ENCODE peak calls at places on chromosomes 3 and 15, in four cellular contexts. X is AG04450; N is right cardiac atrium; D is naive thymus-derived CD4-positive, alpha-beta T cell. H is an unnamed sample.

GRCh38 chr15:45612790-45613415 is 21.9 kb upstream of the SQOR start:
- DNase-seq in X (no peak), N (no peak), D (no peak), H (no peak)

GRCh38 chr3:177317247-177317646 is 120.0 kb upstream of the TBL1XR1 start:
- DNase-seq in X (no peak), N (no peak), D (no peak), H (no peak)

GRCh38 chr3:109098245-109098644 is 19.7 kb downstream of the MORC1 start:
- DNase-seq in X (no peak), N (no peak), D (no peak), H (no peak)

GRCh38 chr15:45457641-45458539 is 64.7 kb downstream of the SLC30A4 start:
- DNase-seq in X (peak; percentile 63), N (peak; percentile 75), D (peak; percentile 70), H (no peak)

GRCh38 chr3:169509359-169509758 is 154.2 kb downstream of the MECOM start:
- DNase-seq in X (no peak), N (no peak), D (no peak), H (no peak)

GRCh38 chr15:38050988-38051387 is 116.5 kb downstream of the TMCO5A start:
- DNase-seq in X (no peak), N (no peak), D (no peak), H (no peak)

GRCh38 chr15:70327328-70328136 is 229.8 kb upstream of the TLE3 start:
- DNase-seq in X (no peak), N (no peak), D (no peak), H (no peak)

GRCh38 chr3:61562042-61562809 is 855 bp downstream of the PTPRG start:
- DNase-seq in X (no peak), N (peak; percentile 74), D (peak; percentile 27), H (peak; percentile 31)

GRCh38 chr3:50652709-50653108 is 22.0 kb upstream of the DOCK3 start:
- DNase-seq in X (no peak), N (peak; percentile 61), D (peak; percentile 58), H (peak; percentile 49)

GRCh38 chr15:94324835-94325767 is 93.7 kb downstream of the MCTP2 start:
- DNase-seq in X (no peak), N (no peak), D (no peak), H (no peak)

GRCh38 chr3:143479727-143480126 is 360.2 kb downstream of the CHST2 start:
- DNase-seq in X (no peak), N (no peak), D (no peak), H (no peak)

GRCh38 chr3:5005367-5005766 is 26.1 kb downstream of the BHLHE40 start:
- DNase-seq in X (no peak), N (no peak), D (no peak), H (no peak)

GRCh38 chr3:9229325-9229724 is 20.1 kb downstream of the SRGAP3 start:
- DNase-seq in X (no peak), N (no peak), D (no peak), H (no peak)

GRCh38 chr15:60390231-60390630 is 7.6 kb downstream of the ANXA2 start:
- DNase-seq in X (no peak), N (no peak), D (no peak), H (no peak)

GRCh38 chr3:154970796-154971195 is 109.3 kb upstream of the MME start:
- DNase-seq in X (peak; percentile 76), N (no peak), D (no peak), H (no peak)

GRCh38 chr3:71341721-71342120 is 241.8 kb downstream of the FOXP1 start:
- DNase-seq in X (peak; percentile 47), N (no peak), D (no peak), H (no peak)

GRCh38 chr3:135034291-135034768 is 239.3 kb downstream of the EPHB1 start:
- DNase-seq in X (no peak), N (no peak), D (no peak), H (no peak)

GRCh38 chr15:63276342-63277043 is 912 bp upstream of the APH1B start:
- DNase-seq in X (no peak), N (no peak), D (no peak), H (no peak)

GRCh38 chr3:49422379-49423248 is at the start of gene AMT:
- DNase-seq in X (no peak), N (peak; percentile 87), D (no peak), H (peak; percentile 65)

GRCh38 chr3:177885063-177885462 is 651.2 kb upstream of the KCNMB2 start:
- DNase-seq in X (no peak), N (no peak), D (no peak), H (no peak)

GRCh38 chr3:150158974-150159625 is 188.4 kb upstream of the PFN2 start:
- DNase-seq in X (no peak), N (no peak), D (no peak), H (no peak)

GRCh38 chr3:193730976-193731375 is 138.0 kb downstream of the OPA1 start:
- DNase-seq in X (no peak), N (no peak), D (no peak), H (no peak)

GRCh38 chr3:187929115-187929828 is 184.0 kb upstream of the BCL6 start:
- DNase-seq in X (no peak), N (no peak), D (peak; percentile 46), H (no peak)

GRCh38 chr3:45597166-45597565 is 2.6 kb downstream of the LIMD1 start:
- DNase-seq in X (no peak), N (peak; percentile 68), D (peak; percentile 36), H (no peak)

GRCh38 chr15:101210466-101210865 is 41.4 kb downstream of the CHSY1 start:
- DNase-seq in X (no peak), N (no peak), D (no peak), H (no peak)

GRCh38 chr3:43764471-43764870 is 73.7 kb downstream of the ABHD5 start:
- DNase-seq in X (no peak), N (no peak), D (no peak), H (no peak)

GRCh38 chr3:42092006-42092405 is 849 bp downstream of the TRAK1 start:
- DNase-seq in X (no peak), N (no peak), D (no peak), H (no peak)

GRCh38 chr3:42094992-42095391 is 3.8 kb downstream of the TRAK1 start:
- DNase-seq in X (no peak), N (no peak), D (no peak), H (no peak)

GRCh38 chr3:42088803-42089520 is 2.2 kb upstream of the TRAK1 start:
- DNase-seq in X (no peak), N (no peak), D (no peak), H (no peak)

GRCh38 chr3:42094128-42094527 is 3.0 kb downstream of the TRAK1 start:
- DNase-seq in X (no peak), N (no peak), D (no peak), H (no peak)

GRCh38 chr3:42090973-42091731 is at the start of gene TRAK1:
- DNase-seq in X (no peak), N (peak; percentile 78), D (no peak), H (peak; percentile 44)
- H3K4me3 ChIP-seq in X (no peak within 1 kb of the TSS), N (peak within 1 kb of the TSS; percentile 25), D (no peak within 1 kb of the TSS), H (peak within 1 kb of the TSS; percentile 56)

DNA sequence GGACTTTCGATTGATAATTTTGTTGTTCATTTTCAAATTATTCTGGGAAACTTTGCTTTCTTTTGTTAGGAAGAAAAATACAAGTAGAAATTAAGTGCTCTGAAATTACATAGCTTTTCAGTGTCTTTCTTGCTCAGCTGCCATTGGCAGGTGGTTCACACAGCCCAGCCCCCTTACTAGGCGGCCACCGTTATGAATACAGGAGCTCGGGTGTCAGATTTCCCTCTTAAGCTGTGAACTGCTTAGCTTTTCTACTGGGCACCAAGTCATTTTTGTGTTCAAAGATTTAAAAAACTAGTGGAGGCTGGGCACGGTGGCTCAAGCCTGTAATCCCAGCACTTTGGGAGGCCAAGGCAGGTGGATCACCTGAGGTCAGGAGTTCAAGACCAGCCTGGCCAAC is 55.2 kb downstream of the HMG20A start:
- DNase-seq in X (no peak), N (no peak), D (no peak), H (no peak)
- H3K27ac ChIP-seq in X (no peak overlapping the region), N (no peak overlapping the region), D (no peak overlapping the region), H (peak overlapping the region; percentile 82)

DNA sequence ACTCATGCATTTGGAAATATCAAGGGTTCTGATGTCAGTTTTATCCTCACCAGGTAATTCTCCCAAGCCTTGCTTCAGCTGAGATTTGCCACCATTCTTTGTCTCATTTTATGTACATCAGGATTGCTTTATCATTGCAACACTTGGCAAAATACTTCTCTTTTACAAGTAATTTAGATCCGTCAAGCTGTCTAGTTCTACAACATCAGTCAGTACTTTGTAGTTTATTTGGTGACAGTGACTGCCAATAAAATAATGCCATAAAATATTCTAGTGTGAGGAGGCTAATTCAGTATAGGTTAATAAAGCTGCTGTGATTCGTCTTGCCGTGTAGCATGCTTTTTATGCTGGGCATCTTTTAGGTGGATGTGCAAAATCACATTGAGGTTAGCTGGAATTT is 565.3 kb upstream of the SGO1 start:
- DNase-seq in X (no peak), N (no peak), D (no peak), H (no peak)
- H3K9me3 ChIP-seq in X (no peaks in the 10 kb centered on the region), N (no peaks in the 10 kb centered on the region), D (no peaks in the 10 kb centered on the region), H (peaks cover 6% of the 10 kb centered on the region)

GRCh38 chr3:152321321-152321720 is 52.6 kb downstream of the MBNL1 start:
- DNase-seq in X (no peak), N (no peak), D (no peak), H (no peak)

GRCh38 chr3:152319256-152319655 is 50.5 kb downstream of the MBNL1 start:
- DNase-seq in X (no peak), N (no peak), D (no peak), H (no peak)

GRCh38 chr3:152321806-152322377 is 53.2 kb downstream of the MBNL1 start:
- DNase-seq in X (no peak), N (no peak), D (no peak), H (no peak)

GRCh38 chr3:152318512-152318911 is 49.8 kb downstream of the MBNL1 start:
- DNase-seq in X (no peak), N (no peak), D (no peak), H (no peak)

GRCh38 chr3:152320201-152320617 is 51.5 kb downstream of the MBNL1 start:
- DNase-seq in X (no peak), N (no peak), D (no peak), H (no peak)
- H3K4me3 ChIP-seq in X (no peak overlapping the region), N (no peak overlapping the region), D (no peak overlapping the region), H (no peak overlapping the region)

GRCh38 chr15:32822739-32823138 is 104.9 kb downstream of the GREM1 start:
- DNase-seq in X (no peak), N (no peak), D (no peak), H (no peak)

GRCh38 chr15:32824777-32825176 is 107.0 kb downstream of the GREM1 start:
- DNase-seq in X (peak; percentile 74), N (no peak), D (no peak), H (no peak)

GRCh38 chr15:32826685-32827084 is 108.9 kb downstream of the GREM1 start:
- DNase-seq in X (no peak), N (no peak), D (no peak), H (no peak)

GRCh38 chr15:32823750-32824149 is 105.9 kb downstream of the GREM1 start:
- DNase-seq in X (no peak), N (no peak), D (no peak), H (no peak)

DNA sequence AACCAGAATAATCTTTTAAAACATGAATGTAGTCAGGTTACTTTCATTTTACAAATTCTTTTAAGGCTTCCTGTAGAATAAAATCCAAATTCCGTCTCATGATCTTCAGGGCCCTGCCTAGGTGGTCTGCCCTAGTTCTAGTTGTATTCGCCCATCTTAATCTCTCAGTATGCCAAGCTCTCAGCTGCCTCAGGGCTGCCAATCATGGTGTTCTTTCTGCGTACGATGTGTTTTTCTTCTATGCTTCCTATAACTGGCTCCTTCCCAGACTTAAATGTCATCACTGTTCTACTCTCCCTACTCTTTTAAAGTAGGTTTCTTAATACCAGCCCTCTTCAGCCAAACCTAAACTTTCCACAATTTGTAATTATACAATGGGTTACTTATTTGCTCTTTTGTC is 107.4 kb downstream of the GREM1 start:
- DNase-seq in X (no peak), N (no peak), D (no peak), H (no peak)
- H3K27ac ChIP-seq in X (peak overlapping the region; percentile 80), N (no peak overlapping the region), D (no peak overlapping the region), H (no peak overlapping the region)